ENCODE peak calls at places on chromosome 9, in eight cellular contexts. K is psoas muscle, C is heart right ventricle, F is GM10248, Z is mucosa of descending colon, H is GM12864, G is PC-9, J is iris pigment epithelial cell. A is an unnamed sample.
A peak's percentile ranks its signal among the peaks of the same experiment; 100 is the strongest.

GRCh38 chr9:4297795-4298254 is 2.0 kb downstream of the GLIS3 start:
- DNase-seq in K (peak; percentile 86), C (peak; percentile 64), F (peak; percentile 49), Z (peak; percentile 60), H (no peak), G (peak; percentile 63), J (peak; percentile 89), A (peak; percentile 65)

GRCh38 chr9:36878986-36879982 is 154.8 kb downstream of the PAX5 start:
- DNase-seq in K (peak; percentile 28), C (no peak), F (peak; percentile 87), Z (no peak), H (peak; percentile 19), G (no peak), J (no peak), A (no peak)

GRCh38 chr9:107437716-107438115 is 51.9 kb downstream of the KLF4 start:
- DNase-seq in K (no peak), C (no peak), F (no peak), Z (no peak), H (no peak), G (no peak), J (no peak), A (no peak)

GRCh38 chr9:17682684-17683083 is 103.8 kb downstream of the SH3GL2 start:
- DNase-seq in K (no peak), C (no peak), F (no peak), Z (no peak), H (no peak), G (no peak), J (no peak), A (no peak)

GRCh38 chr9:34568133-34568532 is 21.4 kb downstream of the CNTFR start:
- DNase-seq in K (no peak), C (peak; percentile 2), F (no peak), Z (no peak), H (no peak), G (no peak), J (no peak), A (no peak)

GRCh38 chr9:130741831-130742449 is 48.4 kb downstream of the EXOSC2 start:
- DNase-seq in K (no peak), C (no peak), F (no peak), Z (no peak), H (no peak), G (no peak), J (peak; percentile 74), A (peak; percentile 75)

GRCh38 chr9:14132798-14133197 is 181.1 kb downstream of the NFIB start:
- DNase-seq in K (no peak), C (no peak), F (no peak), Z (no peak), H (no peak), G (no peak), J (no peak), A (no peak)

GRCh38 chr9:135821733-135822382 is 85.5 kb downstream of the CAMSAP1 start:
- DNase-seq in K (no peak), C (no peak), F (no peak), Z (no peak), H (no peak), G (no peak), J (no peak), A (no peak)

GRCh38 chr9:130805510-130806387 is 29.3 kb upstream of the ABL1 start:
- DNase-seq in K (no peak), C (no peak), F (no peak), Z (no peak), H (peak; percentile 25), G (no peak), J (peak; percentile 33), A (no peak)

GRCh38 chr9:96219615-96220257 is 82.2 kb downstream of the HSD17B3 start:
- DNase-seq in K (peak; percentile 77), C (peak; percentile 58), F (peak; percentile 67), Z (peak; percentile 28), H (no peak), G (peak; percentile 52), J (peak; percentile 11), A (peak; percentile 29)

GRCh38 chr9:93633492-93634221 is 57.3 kb downstream of the PHF2 start:
- DNase-seq in K (no peak), C (no peak), F (no peak), Z (no peak), H (no peak), G (no peak), J (no peak), A (no peak)

GRCh38 chr9:38652486-38652885 is 32.1 kb upstream of the ANKRD18A start:
- DNase-seq in K (no peak), C (no peak), F (no peak), Z (peak; percentile 30), H (no peak), G (no peak), J (no peak), A (no peak)

GRCh38 chr9:89920901-89921300 is 316.1 kb downstream of the GADD45G start:
- DNase-seq in K (no peak), C (no peak), F (no peak), Z (no peak), H (no peak), G (no peak), J (no peak), A (no peak)

GRCh38 chr9:134962065-134962997 is 44.6 kb upstream of the FCN1 start:
- DNase-seq in K (peak; percentile 26), C (no peak), F (no peak), Z (peak; percentile 11), H (no peak), G (no peak), J (no peak), A (no peak)

GRCh38 chr9:3446313-3446712 is 79.5 kb downstream of the RFX3 start:
- DNase-seq in K (no peak), C (no peak), F (no peak), Z (no peak), H (no peak), G (no peak), J (peak; percentile 56), A (no peak)

GRCh38 chr9:676780-677458 is 164.6 kb upstream of the DMRT1 start:
- DNase-seq in K (no peak), C (no peak), F (no peak), Z (no peak), H (no peak), G (no peak), J (no peak), A (peak; percentile 85)

GRCh38 chr9:86943223-86943870 is 4.0 kb downstream of the GAS1 start:
- DNase-seq in K (peak; percentile 56), C (no peak), F (no peak), Z (peak; percentile 34), H (no peak), G (no peak), J (peak; percentile 45), A (no peak)

GRCh38 chr9:89375181-89375760 is 57.0 kb downstream of the SECISBP2 start:
- DNase-seq in K (no peak), C (no peak), F (peak; percentile 71), Z (peak; percentile 29), H (no peak), G (no peak), J (no peak), A (no peak)

GRCh38 chr9:110919609-110920008 is 118.7 kb downstream of the LPAR1 start:
- DNase-seq in K (no peak), C (no peak), F (no peak), Z (no peak), H (no peak), G (peak; percentile 17), J (peak; percentile 82), A (peak; percentile 63)

GRCh38 chr9:121312169-121312568 is 44.2 kb downstream of the GSN start:
- DNase-seq in K (no peak), C (no peak), F (no peak), Z (no peak), H (no peak), G (no peak), J (no peak), A (no peak)

GRCh38 chr9:117526674-117527073 is 111.8 kb upstream of the ASTN2 start:
- DNase-seq in K (no peak), C (no peak), F (no peak), Z (no peak), H (no peak), G (no peak), J (no peak), A (no peak)

GRCh38 chr9:93082841-93083411 is 13.1 kb upstream of the CARD19 start:
- DNase-seq in K (no peak), C (no peak), F (no peak), Z (no peak), H (no peak), G (no peak), J (no peak), A (no peak)

GRCh38 chr9:136472640-136473353 is 10.0 kb downstream of the SEC16A start:
- DNase-seq in K (no peak), C (no peak), F (no peak), Z (no peak), H (no peak), G (no peak), J (no peak), A (no peak)

GRCh38 chr9:21831841-21832509 is 29.5 kb downstream of the MTAP start:
- DNase-seq in K (no peak), C (no peak), F (peak; percentile 51), Z (no peak), H (peak; percentile 54), G (no peak), J (peak; percentile 98), A (peak; percentile 97)

GRCh38 chr9:109194157-109194556 is 27.1 kb upstream of the FRRS1L start:
- DNase-seq in K (no peak), C (no peak), F (no peak), Z (no peak), H (no peak), G (no peak), J (peak; percentile 49), A (no peak)

GRCh38 chr9:134923466-134923865 is 5.8 kb upstream of the FCN1 start:
- DNase-seq in K (no peak), C (no peak), F (no peak), Z (no peak), H (no peak), G (no peak), J (no peak), A (no peak)

GRCh38 chr9:124409410-124409809 is 5.8 kb downstream of the PSMB7 start:
- DNase-seq in K (no peak), C (no peak), F (no peak), Z (no peak), H (no peak), G (no peak), J (no peak), A (no peak)

GRCh38 chr9:89845862-89846261 is 241.1 kb downstream of the GADD45G start:
- DNase-seq in K (no peak), C (no peak), F (no peak), Z (no peak), H (no peak), G (no peak), J (no peak), A (no peak)

GRCh38 chr9:133377721-133378216 is 1.6 kb downstream of the STKLD1 start:
- DNase-seq in K (no peak), C (no peak), F (no peak), Z (peak; percentile 23), H (no peak), G (peak; percentile 54), J (peak; percentile 26), A (peak; percentile 56)

GRCh38 chr9:89535461-89535860 is 37.5 kb upstream of the SEMA4D start:
- DNase-seq in K (no peak), C (no peak), F (no peak), Z (no peak), H (no peak), G (no peak), J (no peak), A (no peak)